ENCODE peak calls at places on chromosomes 4 and X, in five cellular contexts. B is IMR-90, J is mesenchymal stem cell, L is neuronal stem cell, Z is H1. U is an unnamed sample.

GRCh38 chr4:140188975-140189374 is 35.0 kb upstream of the MAML3 start:
- DNase-seq in B (peak), J (peak), L (no peak), Z (no peak), U (no peak)

GRCh38 chr4:116598155-116598979 is 487.0 kb downstream of the TRAM1L1 start:
- DNase-seq in B (no peak), J (no peak), L (no peak), Z (no peak), U (no peak)

GRCh38 chr4:184616633-184617471 is 32.4 kb downstream of the CASP3 start:
- DNase-seq in B (no peak), J (no peak), L (no peak), Z (no peak), U (no peak)

GRCh38 chr4:163484906-163485305 is 9.6 kb upstream of the TMA16 start:
- DNase-seq in B (peak), J (peak), L (peak), Z (peak), U (no peak)

GRCh38 chrX:112642349-112642748 is 37.4 kb downstream of the LHFPL1 start:
- DNase-seq in B (peak), J (peak), L (peak), Z (peak), U (peak)

GRCh38 chr4:94352996-94353395 is 10.4 kb upstream of the HPGDS start:
- DNase-seq in B (no peak), J (no peak), L (no peak), Z (no peak), U (no peak)

GRCh38 chr4:176054942-176055341 is 10.7 kb upstream of the WDR17 start:
- DNase-seq in B (no peak), J (no peak), L (no peak), Z (no peak), U (no peak)

GRCh38 chrX:45300638-45301037 is 100.0 kb upstream of the DIPK2B start:
- DNase-seq in B (no peak), J (no peak), L (no peak), Z (no peak), U (no peak)

GRCh38 chrX:39984191-39984956 is 113.4 kb downstream of the BCOR start:
- DNase-seq in B (peak), J (no peak), L (no peak), Z (no peak), U (no peak)

GRCh38 chr4:114304567-114304966 is 294.0 kb upstream of the UGT8 start:
- DNase-seq in B (no peak), J (no peak), L (no peak), Z (no peak), U (no peak)

GRCh38 chr4:7266525-7267292 is 74.4 kb downstream of the SORCS2 start:
- DNase-seq in B (peak), J (peak), L (no peak), Z (peak), U (peak)

GRCh38 chrX:1466232-1466661 is 13.5 kb upstream of the ASMTL start:
- DNase-seq in B (no peak), J (no peak), L (no peak), Z (no peak), U (no peak)

GRCh38 chr4:8540072-8540471 is 40.1 kb upstream of the GPR78 start:
- DNase-seq in B (no peak), J (no peak), L (no peak), Z (no peak), U (no peak)

DNA sequence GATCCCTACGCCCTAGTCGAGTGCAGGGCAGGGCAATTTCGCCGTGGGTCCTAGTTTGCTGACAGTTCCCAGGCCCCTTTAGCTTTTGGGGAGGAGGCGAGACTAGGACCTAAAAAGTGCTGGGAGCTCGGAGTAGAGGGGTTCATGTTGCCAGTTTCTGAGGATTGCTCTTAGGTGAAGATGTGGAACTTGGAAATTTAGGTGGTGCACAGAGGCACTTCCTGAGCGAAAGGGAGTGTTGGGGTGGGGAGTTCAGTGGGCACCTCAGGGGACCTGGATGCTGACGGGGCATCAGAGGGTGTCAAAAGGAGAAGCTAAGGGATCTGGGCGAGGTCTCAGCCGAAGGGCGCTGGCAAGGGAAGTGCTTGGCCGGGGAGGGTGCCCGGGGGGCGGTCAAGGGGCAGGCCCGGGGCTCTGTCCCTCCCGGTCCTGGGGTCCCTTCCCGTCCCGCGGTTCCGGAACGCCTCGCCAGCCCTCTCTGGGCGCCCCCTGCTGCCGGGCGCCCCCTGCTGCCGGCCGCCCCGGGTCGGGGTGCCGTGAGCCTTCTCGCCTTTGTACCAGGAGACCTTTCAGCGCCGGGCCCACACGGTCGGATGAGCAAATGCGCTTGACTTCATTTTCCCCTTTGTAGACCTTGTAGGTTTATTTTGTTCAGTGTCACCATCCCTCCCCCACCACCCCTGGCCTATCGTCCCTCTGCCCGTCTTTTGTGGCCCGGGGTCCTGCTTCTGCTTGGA is 3.0 kb upstream of the PHOX2B start:
- DNase-seq in B (no peak), J (no peak), L (peak), Z (no peak), U (no peak)
- H4K8ac ChIP-seq in B (no peak), J (no peak), L (no peak), Z (no peak), U (no peak)

DNA sequence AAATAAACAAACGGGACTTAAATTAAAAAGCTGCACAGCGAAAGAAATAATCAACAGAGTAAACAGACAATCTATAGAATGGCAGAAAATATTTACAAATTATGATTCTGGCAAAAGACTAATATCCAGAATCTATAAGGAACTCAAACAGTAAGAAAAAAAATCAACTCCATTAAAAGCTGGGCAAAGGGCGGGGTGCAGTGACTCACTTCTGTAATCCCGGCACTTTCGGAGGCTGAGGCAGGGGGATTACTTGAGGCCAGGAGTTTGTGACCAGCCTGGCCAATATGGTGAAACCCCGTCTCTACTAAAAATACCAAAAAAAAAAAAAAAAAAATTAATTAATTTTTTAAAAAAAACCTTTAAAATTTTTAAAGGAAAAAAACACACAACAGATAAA is 109.0 kb downstream of the ATP11C start:
- DNase-seq in B (peak), J (peak), L (no peak), Z (no peak), U (no peak)
- H3K4me3 ChIP-seq in B (no peak), J (no peak), L (no peak), Z (no peak), U (no peak)

GRCh38 chr4:122797405-122798094 is 29.1 kb upstream of the FGF2 start:
- DNase-seq in B (no peak), J (no peak), L (no peak), Z (no peak), U (no peak)

GRCh38 chr4:122798917-122799316 is 27.7 kb upstream of the FGF2 start:
- DNase-seq in B (no peak), J (no peak), L (no peak), Z (no peak), U (no peak)

GRCh38 chr4:122793811-122794210 is 32.8 kb upstream of the FGF2 start:
- DNase-seq in B (no peak), J (no peak), L (no peak), Z (no peak), U (no peak)

GRCh38 chr4:122798101-122798500 is 28.5 kb upstream of the FGF2 start:
- DNase-seq in B (peak), J (peak), L (peak), Z (no peak), U (peak)

GRCh38 chr4:122796801-122797404 is 29.7 kb upstream of the FGF2 start:
- DNase-seq in B (peak), J (no peak), L (no peak), Z (peak), U (no peak)
- H2AFZ ChIP-seq in B (peak), J (no peak), L (peak), Z (no peak), U (no peak)

GRCh38 chr4:80073362-80074008 is 456 bp upstream of the ANTXR2 start:
- DNase-seq in B (no peak), J (no peak), L (no peak), Z (no peak), U (no peak)
- H4K8ac ChIP-seq in B (peak), J (no peak), L (no peak), Z (no peak), U (no peak)

GRCh38 chr4:37889849-37890500 is 909 bp upstream of the TBC1D1 start:
- DNase-seq in B (peak), J (peak), L (peak), Z (no peak), U (peak)
- H3K4me3 ChIP-seq in B (peak), J (peak), L (peak), Z (peak), U (no peak)

DNA sequence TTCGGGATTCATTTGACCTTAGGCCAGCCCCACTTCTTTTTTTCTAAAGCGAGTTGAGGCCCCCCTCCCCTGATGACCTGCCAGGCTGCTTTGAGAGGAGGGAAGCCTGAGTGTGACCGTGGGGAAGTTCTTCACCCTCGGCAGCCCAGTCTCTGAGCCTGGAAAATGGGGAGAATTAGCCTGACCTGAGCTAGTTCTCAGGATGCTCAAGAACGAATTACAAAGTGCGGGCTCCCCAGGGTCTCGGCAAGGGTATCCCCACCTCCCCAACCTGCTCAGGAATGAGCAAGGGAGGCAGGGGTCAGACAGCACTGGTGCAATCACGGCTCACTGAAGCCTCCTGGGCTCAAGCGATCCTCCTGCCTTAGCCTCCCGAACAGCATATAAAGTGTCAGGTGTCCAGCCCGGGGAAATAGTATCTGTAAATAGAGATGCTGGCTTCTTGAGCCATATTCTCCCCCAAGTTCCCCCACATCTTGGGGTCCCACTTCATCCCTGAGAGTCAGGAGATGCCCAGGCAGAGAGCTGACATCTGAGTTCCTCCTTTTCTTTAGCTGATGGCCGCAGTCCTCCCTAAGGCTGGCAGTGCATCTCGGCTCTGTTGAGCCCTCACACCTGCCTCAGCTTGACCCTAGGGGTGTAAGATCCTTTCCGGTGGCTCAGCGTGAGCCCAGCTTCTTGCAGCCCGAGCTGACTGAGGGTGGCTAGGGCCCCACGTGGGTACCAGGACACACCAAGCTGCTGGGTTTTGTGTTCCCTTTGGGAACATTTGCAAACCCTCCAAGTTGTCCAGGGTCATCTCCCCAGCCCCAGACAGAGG is 1.6 kb downstream of the DUSP9 start:
- DNase-seq in B (no peak), J (no peak), L (no peak), Z (no peak), U (no peak)
- H2AFZ ChIP-seq in B (no peak), J (no peak), L (no peak), Z (no peak), U (no peak)

DNA sequence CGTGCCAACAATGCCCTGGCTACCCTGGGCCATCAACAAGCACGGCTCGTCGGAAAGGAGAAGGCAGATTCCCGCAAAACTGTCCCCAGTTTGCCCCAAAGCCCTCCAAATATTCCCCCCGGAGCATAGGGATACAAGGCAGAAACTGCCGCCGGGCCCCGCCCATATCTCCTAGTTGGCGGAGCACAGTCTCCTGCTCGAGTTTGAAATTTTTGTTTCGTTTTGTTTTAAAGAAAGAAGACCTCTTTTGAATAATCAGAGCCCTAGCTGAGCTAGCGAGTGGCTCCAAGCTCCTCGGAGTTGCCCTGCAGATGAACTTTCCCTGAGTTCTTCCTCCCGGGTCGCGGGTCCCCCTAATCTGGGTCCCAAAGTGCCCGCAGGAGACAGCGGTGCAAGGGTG is 138.1 kb upstream of the ZIC3 start:
- DNase-seq in B (no peak), J (peak), L (no peak), Z (no peak), U (no peak)
- H4K8ac ChIP-seq in B (no peak), J (no peak), L (no peak), Z (no peak), U (no peak)

DNA sequence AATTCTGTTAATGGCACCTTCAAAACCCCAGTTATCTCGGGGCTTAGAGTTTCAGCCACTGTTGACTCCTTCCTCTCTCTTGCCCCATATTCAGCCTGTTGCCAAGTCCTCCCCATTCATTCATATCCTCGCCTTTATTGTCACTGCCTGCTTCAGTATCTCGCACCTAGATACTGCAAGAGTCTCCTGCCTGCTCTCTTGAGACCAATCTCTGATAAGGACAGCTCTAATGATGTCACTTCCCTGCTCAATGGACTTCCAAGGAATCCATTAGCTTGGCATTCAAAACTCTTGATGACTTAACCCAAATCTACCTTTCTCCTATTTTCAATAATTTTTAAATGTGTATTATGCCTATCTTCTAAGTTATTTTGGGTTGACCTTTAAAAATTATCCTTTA is 1.1 kb upstream of the UBE2A start:
- DNase-seq in B (no peak), J (no peak), L (no peak), Z (no peak), U (no peak)
- H3K4me3 ChIP-seq in B (peak), J (no peak), L (peak), Z (peak), U (no peak)